ENCODE peak calls at places on chromosomes 6 and 20, in six cellular contexts. D, A, U, C, G and X are unnamed samples.
A peak's percentile ranks its signal among the peaks of the same experiment; 100 is the strongest.

GRCh38 chr6:22807818-22808217 is 238.5 kb downstream of the HDGFL1 start:
- DNase-seq in D (no peak), A (no peak), U (no peak), C (no peak), G (no peak), X (no peak)

GRCh38 chr20:47629907-47630306 is 128.2 kb downstream of the NCOA3 start:
- DNase-seq in D (no peak), A (no peak), U (no peak), C (no peak), G (no peak), X (no peak)

GRCh38 chr6:21845018-21845417 is 251.5 kb downstream of the SOX4 start:
- DNase-seq in D (no peak), A (no peak), U (no peak), C (no peak), G (no peak), X (no peak)

GRCh38 chr6:116144590-116144989 is 18.7 kb upstream of the COL10A1 start:
- DNase-seq in D (peak; percentile 86), A (no peak), U (no peak), C (no peak), G (no peak), X (no peak)

GRCh38 chr6:15063253-15063853 is 182.5 kb upstream of the JARID2 start:
- DNase-seq in D (no peak), A (no peak), U (peak; percentile 25), C (no peak), G (no peak), X (no peak)

GRCh38 chr6:10431423-10432164 is 16.7 kb upstream of the TFAP2A start:
- DNase-seq in D (no peak), A (no peak), U (no peak), C (no peak), G (no peak), X (no peak)

GRCh38 chr20:48831702-48832422 is 4.1 kb upstream of the PREX1 start:
- DNase-seq in D (peak; percentile 42), A (no peak), U (peak; percentile 46), C (peak; percentile 97), G (no peak), X (no peak)

GRCh38 chr20:8154636-8155035 is 22.6 kb downstream of the PLCB1 start:
- DNase-seq in D (no peak), A (no peak), U (no peak), C (no peak), G (no peak), X (no peak)

GRCh38 chr6:113344969-113345368 is 512.2 kb upstream of the MARCKS start:
- DNase-seq in D (no peak), A (no peak), U (no peak), C (no peak), G (no peak), X (no peak)

GRCh38 chr6:110537208-110538123 is 61.1 kb upstream of the SLC22A16 start:
- DNase-seq in D (peak; percentile 77), A (peak; percentile 9), U (no peak), C (peak; percentile 80), G (no peak), X (no peak)

GRCh38 chr6:22785036-22785435 is 215.7 kb downstream of the HDGFL1 start:
- DNase-seq in D (no peak), A (no peak), U (no peak), C (no peak), G (no peak), X (no peak)

GRCh38 chr20:3786665-3787639 is at the start of gene CENPB:
- DNase-seq in D (peak; percentile 72), A (peak; percentile 81), U (peak; percentile 91), C (peak; percentile 70), G (peak; percentile 93), X (peak; percentile 81)

GRCh38 chr6:11218827-11219826 is 13.3 kb downstream of the NEDD9 start:
- DNase-seq in D (no peak), A (no peak), U (peak; percentile 83), C (no peak), G (no peak), X (no peak)

GRCh38 chr6:53432318-53433161 is 83.8 kb upstream of the ELOVL5 start:
- DNase-seq in D (no peak), A (no peak), U (no peak), C (no peak), G (no peak), X (no peak)

GRCh38 chr6:10687582-10687981 is 6.8 kb downstream of the C6orf52 start:
- DNase-seq in D (no peak), A (no peak), U (no peak), C (no peak), G (no peak), X (peak; percentile 13)

GRCh38 chr6:134442073-134442472 is 124.2 kb upstream of the SGK1 start:
- DNase-seq in D (no peak), A (no peak), U (no peak), C (no peak), G (no peak), X (no peak)

GRCh38 chr20:44186674-44187053 is 324 bp downstream of the JPH2 start:
- DNase-seq in D (no peak), A (no peak), U (no peak), C (no peak), G (no peak), X (no peak)

GRCh38 chr6:57421503-57421902 is 104.1 kb downstream of the PRIM2 start:
- DNase-seq in D (no peak), A (no peak), U (no peak), C (no peak), G (no peak), X (no peak)

GRCh38 chr20:49916146-49917002 is 1.0 kb upstream of the SPATA2 start:
- DNase-seq in D (no peak), A (no peak), U (no peak), C (peak; percentile 84), G (no peak), X (no peak)

GRCh38 chr6:106377061-106377540 is 16.6 kb downstream of the CRYBG1 start:
- DNase-seq in D (no peak), A (no peak), U (no peak), C (peak; percentile 19), G (no peak), X (no peak)

GRCh38 chr6:143247586-143247985 is 186.9 kb downstream of the AIG1 start:
- DNase-seq in D (no peak), A (no peak), U (no peak), C (no peak), G (no peak), X (no peak)

GRCh38 chr20:31731321-31731717 is 7.8 kb upstream of the TPX2 start:
- DNase-seq in D (no peak), A (no peak), U (no peak), C (no peak), G (no peak), X (no peak)

GRCh38 chr6:72246926-72247325 is 360.6 kb downstream of the RIMS1 start:
- DNase-seq in D (no peak), A (no peak), U (no peak), C (no peak), G (no peak), X (no peak)

GRCh38 chr20:32780749-32781402 is 18.7 kb downstream of the DNMT3B start:
- DNase-seq in D (no peak), A (no peak), U (no peak), C (no peak), G (no peak), X (no peak)

GRCh38 chr6:80468398-80468797 is 361.9 kb downstream of the BCKDHB start:
- DNase-seq in D (no peak), A (no peak), U (no peak), C (no peak), G (no peak), X (peak; percentile 67)

GRCh38 chr6:43733471-43734293 is 36.3 kb upstream of the VEGFA start:
- DNase-seq in D (no peak), A (no peak), U (no peak), C (no peak), G (no peak), X (no peak)

GRCh38 chr6:29509239-29509638 is 21.5 kb upstream of the MAS1L start:
- DNase-seq in D (no peak), A (no peak), U (no peak), C (no peak), G (no peak), X (no peak)

GRCh38 chr20:4427936-4428581 is 293.6 kb upstream of the PRND start:
- DNase-seq in D (no peak), A (no peak), U (no peak), C (no peak), G (no peak), X (no peak)

GRCh38 chr20:1971893-1972586 is 21.8 kb downstream of the PDYN start:
- DNase-seq in D (no peak), A (no peak), U (no peak), C (no peak), G (no peak), X (no peak)